ENCODE peak calls at places on chromosomes 11 and 22, in five cellular contexts. E is neuronal stem cell, K is H9, G is IMR-90, B is H1. T is an unnamed sample.

GRCh38 chr11:69080361-69080973 is 31.7 kb downstream of the TPCN2 start:
- DNase-seq in E (no peak), G (peak; percentile 25), B (no peak), K (no peak), T (peak; percentile 30)

GRCh38 chr11:64900263-64900678 is 16.7 kb downstream of the ATG2A start:
- DNase-seq in G (peak; percentile 13), B (no peak), E (no peak), K (no peak), T (no peak)

GRCh38 chr11:122720482-122720881 is 65.0 kb downstream of the UBASH3B start:
- DNase-seq in G (no peak), E (no peak), K (no peak), B (no peak), T (peak; percentile 38)

GRCh38 chr22:44186121-44186510 is 5.4 kb downstream of the PARVG start:
- DNase-seq in E (no peak), K (no peak), B (no peak), G (no peak), T (no peak)

GRCh38 chr11:68324695-68325094 is 12.3 kb downstream of the LRP5 start:
- DNase-seq in B (no peak), K (no peak), E (no peak), G (no peak), T (no peak)

GRCh38 chr11:117950999-117951961 is 22.1 kb upstream of the TMPRSS13 start:
- DNase-seq in E (no peak), G (no peak), B (peak; percentile 32), K (no peak), T (no peak)

GRCh38 chr11:101211407-101211975 is 81.9 kb upstream of the PGR start:
- DNase-seq in B (no peak), G (no peak), E (no peak), K (no peak), T (no peak)

GRCh38 chr11:66983275-66983924 is 8.3 kb downstream of the C11orf86 start:
- DNase-seq in G (no peak), B (no peak), E (no peak), K (no peak), T (no peak)

GRCh38 chr22:19799322-19800190 is 39.0 kb downstream of the TBX1 start:
- DNase-seq in K (no peak), E (no peak), G (peak; percentile 92), B (no peak), T (peak; percentile 48)

DNA sequence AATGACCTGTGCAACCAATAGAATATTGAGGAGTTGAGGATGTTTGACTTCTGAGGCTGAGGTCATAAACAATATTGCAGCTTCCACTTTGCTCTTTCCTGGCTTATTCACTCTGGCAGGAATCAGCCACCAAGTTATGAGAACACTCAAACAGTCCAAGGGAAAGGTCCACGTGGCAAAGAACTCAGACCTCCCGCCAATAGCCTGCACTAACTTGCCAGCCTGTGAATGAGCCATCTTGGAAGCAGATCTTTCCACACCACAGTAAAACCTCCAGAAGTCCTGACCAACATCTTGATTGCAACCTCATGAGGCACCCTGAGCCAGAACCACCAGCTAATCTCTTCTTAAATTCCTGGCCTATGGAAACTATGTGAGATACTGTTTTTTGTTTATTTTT is 22.7 kb upstream of the PICALM start:
- DNase-seq in B (no peak), G (peak; percentile 82), K (no peak), E (no peak), T (peak; percentile 62)
- H2BK15ac ChIP-seq in B (no peak overlapping the region), G (peak overlapping the region; percentile 13), K (no peak overlapping the region), E (no peak overlapping the region), T (no peak overlapping the region)

GRCh38 chr11:75403983-75404658 is 4.8 kb downstream of the RPS3 start:
- DNase-seq in K (no peak), E (no peak), G (no peak), B (no peak), T (no peak)
- H4K91ac ChIP-seq in K (no peak overlapping the region), E (no peak overlapping the region), G (no peak overlapping the region), B (no peak overlapping the region), T (no peak overlapping the region)

GRCh38 chr11:46246514-46246913 is 30.9 kb upstream of the CREB3L1 start:
- DNase-seq in B (no peak), E (no peak), G (peak; percentile 47), K (no peak), T (peak; percentile 59)
- H2BK15ac ChIP-seq in B (no peak overlapping the region), E (no peak overlapping the region), G (peak overlapping the region; percentile 12), K (no peak overlapping the region), T (no peak overlapping the region)

GRCh38 chr11:36777302-36777701 is 179.3 kb upstream of the RAG2 start:
- DNase-seq in G (no peak), K (no peak), E (no peak), B (no peak), T (no peak)
- H4K91ac ChIP-seq in G (no peak overlapping the region), K (no peak overlapping the region), E (no peak overlapping the region), B (no peak overlapping the region), T (no peak overlapping the region)